ENCODE peak calls at places on chromosomes 12 and 14, in four cellular contexts. W is breast epithelium, J is GM12891, Y is stomach. E is an unnamed sample.

GRCh38 chr12:53754633-53755261 is 3.0 kb upstream of the CISTR start:
- DNase-seq in W (no peak), Y (peak), J (no peak), E (no peak)

GRCh38 chr12:91388573-91388972 is 206.0 kb upstream of the DCN start:
- DNase-seq in W (no peak), Y (no peak), J (no peak), E (no peak)

GRCh38 chr12:11922361-11922760 is 148.4 kb upstream of the BCL2L14 start:
- DNase-seq in Y (no peak), J (no peak), W (no peak), E (no peak)

GRCh38 chr14:93693914-93694313 is 94.4 kb downstream of the PRIMA1 start:
- DNase-seq in W (no peak), Y (no peak), J (no peak), E (no peak)

GRCh38 chr12:233615-233968 is 19.6 kb upstream of the SLC6A12 start:
- DNase-seq in Y (no peak), W (peak), J (no peak), E (no peak)

GRCh38 chr12:131759176-131759575 is 48.3 kb downstream of the SFSWAP start:
- DNase-seq in J (no peak), W (peak), Y (no peak), E (no peak)

GRCh38 chr14:64929003-64929337 is 13.6 kb downstream of the GPX2 start:
- DNase-seq in J (no peak), W (no peak), Y (no peak), E (no peak)

GRCh38 chr12:88142610-88142991 is 494 bp downstream of the TMTC3 start:
- DNase-seq in W (peak), Y (peak), J (no peak), E (no peak)

GRCh38 chr14:63453443-63453936 is 89.7 kb downstream of the PPP2R5E start:
- DNase-seq in J (no peak), W (no peak), Y (no peak), E (no peak)

GRCh38 chr14:66857867-66858266 is 331.4 kb upstream of the GARIN2 start:
- DNase-seq in Y (no peak), W (no peak), J (no peak), E (no peak)

GRCh38 chr14:71438684-71439083 is 493.5 kb upstream of the RGS6 start:
- DNase-seq in J (no peak), W (no peak), Y (no peak), E (no peak)

GRCh38 chr12:2414810-2415567 is 362.2 kb downstream of the CACNA1C start:
- DNase-seq in W (no peak), J (no peak), Y (no peak), E (no peak)

GRCh38 chr14:43042408-43042807 is 1435.7 kb downstream of the LRFN5 start:
- DNase-seq in W (no peak), J (no peak), Y (no peak), E (no peak)

GRCh38 chr12:77924703-77925102 is 94.0 kb downstream of the NAV3 start:
- DNase-seq in J (no peak), W (no peak), Y (no peak), E (no peak)

GRCh38 chr12:27463826-27464554 is 17.5 kb downstream of the SMCO2 start:
- DNase-seq in W (no peak), Y (no peak), J (no peak), E (no peak)

GRCh38 chr12:91098942-91099341 is 12.4 kb downstream of the LUM start:
- DNase-seq in W (no peak), J (no peak), Y (no peak), E (no peak)

GRCh38 chr12:26721800-26722199 is 111.2 kb downstream of the ITPR2 start:
- DNase-seq in W (no peak), J (no peak), Y (no peak), E (no peak)

GRCh38 chr14:102182901-102183619 is 43.4 kb downstream of the WDR20 start:
- DNase-seq in Y (no peak), W (no peak), J (no peak), E (no peak)

GRCh38 chr12:51631021-51631420 is 40.0 kb downstream of the SCN8A start:
- DNase-seq in Y (no peak), W (no peak), J (no peak), E (no peak)

GRCh38 chr14:65239897-65240296 is 137.6 kb upstream of the MAX start:
- DNase-seq in Y (no peak), J (no peak), W (no peak), E (no peak)

GRCh38 chr12:98456583-98457573 is 58.5 kb upstream of the TMPO start:
- DNase-seq in W (no peak), Y (peak), J (peak), E (peak)

GRCh38 chr12:122865268-122866231 is 30.3 kb downstream of the HIP1R start:
- DNase-seq in J (no peak), Y (peak), W (peak), E (peak)

GRCh38 chr14:46840971-46841729 is 189.6 kb upstream of the RPL10L start:
- DNase-seq in Y (no peak), W (no peak), J (no peak), E (no peak)

GRCh38 chr12:75690556-75690955 is 179.1 kb upstream of the KRR1 start:
- DNase-seq in W (no peak), J (no peak), Y (no peak), E (no peak)

GRCh38 chr14:49303952-49304516 is 282.1 kb downstream of the RPS29 start:
- DNase-seq in Y (no peak), J (no peak), W (no peak), E (no peak)

GRCh38 chr12:68667286-68667685 is 19.5 kb upstream of the NUP107 start:
- DNase-seq in Y (no peak), W (no peak), J (no peak), E (no peak)

GRCh38 chr12:116950628-116951325 is 40.0 kb downstream of the FBXW8 start:
- DNase-seq in J (no peak), Y (no peak), W (no peak), E (no peak)

GRCh38 chr12:111733340-111733739 is 33.4 kb upstream of the ALDH2 start:
- DNase-seq in W (no peak), J (no peak), Y (no peak), E (no peak)

GRCh38 chr12:10641735-10642500 is 28.5 kb upstream of the MAGOHB start:
- DNase-seq in Y (no peak), J (no peak), W (no peak), E (no peak)

GRCh38 chr12:115194857-115195256 is 510.9 kb upstream of the TBX3 start:
- DNase-seq in J (no peak), W (no peak), Y (no peak), E (no peak)
- TF ChIP-seq POLR2AphosphoS5 in J (no peak), W (no peak), Y (no peak), E (no peak)

DNA sequence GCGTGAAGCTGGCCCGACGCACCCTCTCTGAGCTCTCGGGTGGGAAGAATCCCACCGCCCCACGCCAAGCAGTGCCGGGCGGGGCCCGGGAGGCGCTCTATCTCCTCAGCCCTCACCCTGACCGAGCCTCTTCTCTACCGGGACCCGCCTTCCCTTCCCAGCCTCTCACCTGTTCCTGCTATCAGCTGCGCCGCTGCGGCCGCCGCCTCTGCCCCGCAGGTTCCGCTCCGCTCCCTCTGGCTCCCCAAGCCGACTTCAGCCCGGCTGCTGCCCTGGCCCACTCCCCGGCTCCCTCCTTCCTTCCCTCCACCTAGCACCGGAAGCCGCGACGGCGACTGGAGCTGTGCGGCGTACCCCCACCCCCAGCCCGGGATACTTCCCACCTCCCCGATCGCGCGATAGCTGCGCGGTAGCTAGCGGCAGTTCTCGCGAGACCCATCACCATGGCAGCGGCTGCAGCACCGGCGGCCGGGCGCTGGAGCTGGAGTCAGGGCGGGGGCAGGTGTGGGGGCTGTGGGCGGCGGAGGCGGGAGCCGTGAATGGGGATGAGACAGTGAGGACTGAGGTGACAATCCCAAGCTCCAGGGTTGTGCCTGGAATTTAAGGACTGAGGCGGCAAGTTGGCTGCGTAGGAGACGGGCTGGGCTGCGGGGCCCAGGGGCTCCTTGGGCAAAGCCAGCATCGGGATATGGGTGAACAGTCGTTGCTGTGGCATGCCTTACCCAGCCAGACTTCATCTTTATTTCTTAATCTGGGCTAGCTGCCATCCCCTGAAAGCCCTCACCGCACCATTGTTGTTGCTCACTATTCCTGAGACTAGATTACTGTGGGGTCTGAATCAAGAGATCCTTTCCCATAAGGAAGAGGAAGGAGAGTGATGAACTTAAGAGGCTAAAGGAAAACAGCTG is at the start of gene ARF3:
- DNase-seq in J (peak), Y (peak), W (peak), E (peak)
- TF ChIP-seq POLR2A in J (peak), Y (no peak), W (peak), E (peak)

GRCh38 chr12:46389130-46389616 is 16.6 kb upstream of the SLC38A2 start:
- DNase-seq in W (no peak), J (no peak), Y (no peak), E (no peak)
- TF ChIP-seq POLR2AphosphoS5 in W (no peak), J (no peak), Y (peak), E (no peak)

DNA sequence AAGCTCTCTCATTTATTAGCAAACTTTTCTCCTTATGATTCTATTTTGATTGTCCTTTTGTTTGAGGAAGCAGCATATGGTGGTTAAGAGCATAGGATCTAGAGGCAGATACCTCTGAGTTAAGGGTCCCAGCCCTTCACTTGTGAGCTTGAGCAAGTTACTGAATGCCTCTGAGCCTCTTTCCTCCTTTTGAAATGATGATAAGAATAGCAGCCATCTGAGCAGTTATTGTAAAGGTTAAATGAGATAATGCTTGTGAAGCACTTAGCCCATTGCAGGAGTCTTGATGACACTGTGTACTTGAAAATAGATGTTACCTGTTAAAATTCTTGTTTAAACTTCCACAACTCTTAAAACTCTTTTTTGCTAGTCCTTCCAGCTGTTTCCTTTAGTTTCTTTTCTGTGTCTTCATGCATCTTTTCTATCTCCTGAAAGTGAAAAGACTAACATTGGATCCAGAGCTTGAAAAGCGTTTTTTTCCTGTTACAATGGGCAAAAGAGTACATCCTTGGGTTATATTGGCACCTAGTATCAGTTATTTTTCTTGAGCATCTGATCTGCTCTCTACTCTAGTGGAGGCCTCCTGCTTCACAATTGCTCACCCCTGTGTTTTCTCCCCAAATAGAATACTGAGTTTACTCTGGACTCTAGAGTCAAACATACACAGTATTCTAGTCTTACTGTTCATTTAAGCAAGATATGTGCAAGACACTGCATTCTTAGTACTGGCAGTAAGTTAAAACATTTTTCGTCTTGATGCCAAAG is 3.1 kb downstream of the HIF1A start:
- DNase-seq in J (no peak), W (no peak), Y (no peak), E (no peak)
- TF ChIP-seq POLR2A in J (no peak), W (no peak), Y (no peak), E (no peak)

DNA sequence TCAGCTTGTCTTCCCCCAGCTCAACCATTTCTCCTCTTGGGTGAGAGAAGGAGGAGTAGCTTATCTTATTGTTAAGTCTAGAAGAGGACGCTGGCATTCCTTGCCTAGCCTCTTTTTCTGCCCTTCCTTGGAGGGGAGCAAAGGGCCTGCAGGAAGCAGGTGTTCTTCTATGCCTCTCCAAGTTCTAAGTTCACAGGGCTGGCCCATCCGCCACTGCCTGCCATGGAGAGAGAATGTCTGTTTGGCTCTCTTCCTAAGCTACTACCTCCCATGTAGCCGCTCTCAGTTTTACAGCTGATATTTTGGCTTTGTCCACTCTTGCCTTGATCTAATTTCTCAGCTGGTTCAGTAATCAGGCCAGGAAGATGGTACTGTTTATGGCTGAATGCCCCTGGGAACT is 201.2 kb downstream of the NTF3 start:
- DNase-seq in Y (no peak), J (no peak), W (no peak), E (no peak)
- TF ChIP-seq POLR2AphosphoS5 in Y (no peak), J (no peak), W (no peak), E (no peak)

GRCh38 chr14:100692859-100693558 is 33.7 kb upstream of the DLK1 start:
- DNase-seq in W (no peak), Y (no peak), J (no peak), E (no peak)
- TF ChIP-seq POLR2A in W (no peak), Y (no peak), J (no peak), E (no peak)

GRCh38 chr12:47903927-47904646 is 707 bp downstream of the VDR start:
- DNase-seq in J (no peak), W (no peak), Y (peak), E (no peak)
- TF ChIP-seq POLR2AphosphoS5 in J (no peak), W (peak), Y (peak), E (no peak)